ENCODE peak calls at places on chromosomes 16 and 17, in ten cellular contexts. X is transverse colon, G is GM12891, Y is stomach, Z is sigmoid colon, I is breast epithelium, R is K562, T is GM12878, B is prostate gland, O is H1. V is an unnamed sample.
A peak's percentile ranks its signal among the peaks of the same experiment; 100 is the strongest.

GRCh38 chr16:83973077-83973476 is 5.0 kb downstream of the NECAB2 start:
- DNase-seq in G (no peak), Z (no peak), Y (no peak), T (no peak), R (no peak), X (no peak), I (no peak), B (no peak), O (no peak), V (no peak)

GRCh38 chr16:64153718-64154117 is 968.1 kb downstream of the CDH11 start:
- DNase-seq in X (no peak), G (no peak), R (no peak), Z (no peak), T (no peak), B (no peak), I (no peak), Y (no peak), O (no peak), V (no peak)

GRCh38 chr16:52439750-52440149 is 107.2 kb downstream of the TOX3 start:
- DNase-seq in B (no peak), Z (no peak), Y (no peak), I (no peak), R (no peak), G (no peak), O (no peak), T (no peak), X (no peak), V (no peak)

GRCh38 chr16:69566437-69567030 is 768 bp downstream of the NFAT5 start:
- DNase-seq in X (peak; percentile 60), G (peak; percentile 26), R (peak; percentile 69), Y (peak; percentile 45), Z (peak; percentile 86), O (peak; percentile 70), I (peak; percentile 58), B (peak; percentile 55), T (no peak), V (no peak)

GRCh38 chr16:8963010-8963824 is 489 bp downstream of the USP7 start:
- DNase-seq in Y (no peak), O (peak; percentile 50), R (no peak), B (no peak), X (no peak), G (no peak), I (no peak), T (no peak), Z (no peak), V (no peak)

GRCh38 chr16:56041556-56042140 is 149.6 kb upstream of the GNAO1 start:
- DNase-seq in I (no peak), R (peak; percentile 29), Y (no peak), Z (no peak), G (peak; percentile 11), T (no peak), X (peak; percentile 14), O (peak; percentile 67), B (no peak), V (peak; percentile 67)

GRCh38 chr16:22633794-22634193 is 123.1 kb downstream of the NPIPB5 start:
- DNase-seq in T (no peak), O (no peak), I (no peak), G (no peak), Y (no peak), X (no peak), R (no peak), Z (no peak), B (no peak), V (peak; percentile 29)

GRCh38 chr17:13520899-13521572 is 80.7 kb downstream of the HS3ST3A1 start:
- DNase-seq in Y (no peak), T (peak; percentile 13), O (no peak), G (no peak), R (no peak), I (no peak), B (no peak), X (no peak), Z (no peak), V (no peak)

DNA sequence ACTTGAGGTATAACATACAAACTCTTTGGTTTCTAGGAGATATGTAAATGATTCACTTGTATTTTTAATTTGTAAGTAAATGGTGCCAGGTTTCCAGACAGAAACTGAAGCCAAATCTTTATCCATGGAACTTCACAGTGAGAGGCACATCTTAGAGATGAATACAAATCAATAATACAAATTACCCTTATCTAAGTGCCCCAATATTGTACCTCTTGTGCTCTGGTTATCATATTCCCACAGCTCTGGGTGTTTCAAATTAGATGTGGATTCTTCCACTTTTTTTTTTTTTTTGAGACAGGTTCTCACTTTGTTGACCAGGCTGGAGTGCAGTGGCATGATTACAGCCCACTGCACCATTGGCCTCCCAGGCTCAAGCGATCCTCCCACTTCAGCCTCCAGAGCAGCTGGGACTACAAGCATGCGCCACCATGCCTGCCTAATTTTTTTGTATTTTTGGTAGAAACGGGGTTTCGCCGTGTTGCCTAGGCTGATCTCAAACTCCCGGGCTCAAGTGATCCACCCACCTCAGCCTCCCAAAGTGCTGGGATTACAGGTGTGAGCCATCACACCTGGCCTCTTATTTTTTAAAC is 38.0 kb upstream of the DHX40 start:
- DNase-seq in T (no peak), B (no peak), G (no peak), Y (no peak), O (no peak), R (peak; percentile 37), Z (no peak), X (no peak), I (no peak), V (no peak)
- TF ChIP-seq POLR2AphosphoS5 in T (no peak), B (no peak), G (no peak), Y (no peak), O (peak; percentile 56), R (peak; percentile 84), Z (no peak), X (no peak), I (no peak), V (no peak)

GRCh38 chr17:7714721-7715594 is 2.6 kb upstream of the DNAH2 start:
- DNase-seq in I (no peak), T (no peak), O (no peak), B (no peak), X (no peak), Y (no peak), Z (no peak), G (no peak), R (no peak), V (no peak)

GRCh38 chr17:7716299-7716886 is 1.2 kb upstream of the DNAH2 start:
- DNase-seq in T (no peak), R (no peak), X (no peak), I (no peak), G (no peak), B (no peak), Z (no peak), Y (no peak), O (no peak), V (no peak)

GRCh38 chr17:7719661-7720060 is 2.1 kb downstream of the DNAH2 start:
- DNase-seq in I (no peak), Z (no peak), T (no peak), X (no peak), R (no peak), G (no peak), O (no peak), B (no peak), Y (no peak), V (no peak)

GRCh38 chr17:7717756-7718350 is 309 bp downstream of the DNAH2 start:
- DNase-seq in T (no peak), G (no peak), Y (no peak), B (no peak), O (no peak), I (no peak), X (no peak), R (no peak), Z (no peak), V (no peak)

DNA sequence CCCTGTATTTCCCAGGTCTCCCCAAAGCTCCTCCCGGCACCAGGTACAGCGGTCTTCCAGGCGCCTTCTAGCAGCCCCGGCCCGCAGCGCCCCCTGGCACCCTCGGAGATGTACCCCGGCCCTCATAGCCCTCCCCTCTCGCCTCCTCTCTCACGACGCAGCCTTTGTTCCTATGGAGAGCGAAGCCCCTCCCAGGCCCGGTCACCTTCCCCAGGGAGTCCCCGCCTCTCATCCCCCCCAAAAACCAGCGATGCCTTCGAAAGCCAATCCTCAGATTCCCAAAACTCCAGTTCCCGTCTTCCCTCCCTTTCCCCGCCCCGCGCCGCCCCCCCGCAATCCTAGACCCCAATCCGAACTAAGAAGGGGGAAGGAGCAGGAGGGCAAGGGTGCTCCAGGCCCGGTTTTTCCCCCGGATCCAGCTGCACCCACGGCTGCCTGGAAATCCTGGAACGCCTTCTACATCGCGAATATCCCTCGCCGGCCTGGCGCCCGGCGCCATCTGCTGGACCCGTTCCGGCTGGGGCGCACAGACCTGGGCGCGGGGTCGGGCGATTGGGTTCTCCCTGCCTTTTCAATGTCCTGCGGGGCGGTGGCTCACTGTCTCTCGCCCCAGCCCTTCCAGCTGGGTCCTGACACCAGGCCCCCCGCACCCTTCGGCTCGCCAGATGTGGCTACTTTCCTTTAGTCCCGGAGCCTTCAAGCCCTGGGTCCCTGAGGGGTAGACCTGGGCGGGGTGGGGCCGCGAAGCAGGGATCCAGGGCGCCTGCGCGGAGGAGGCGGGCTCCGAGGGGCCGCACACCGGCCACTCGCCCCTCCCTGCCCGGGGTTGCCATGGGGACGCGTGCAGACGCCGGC is at the start of gene DNAH2:
- DNase-seq in R (peak; percentile 73), O (peak; percentile 96), I (peak; percentile 86), T (no peak), G (peak; percentile 69), Z (peak; percentile 90), X (peak; percentile 78), B (peak; percentile 82), Y (peak; percentile 77), V (no peak)
- TF ChIP-seq POLR2A in R (no peak), O (no peak), I (no peak), T (no peak), G (no peak), Z (no peak), X (no peak), B (no peak), Y (no peak), V (peak; percentile 16)

DNA sequence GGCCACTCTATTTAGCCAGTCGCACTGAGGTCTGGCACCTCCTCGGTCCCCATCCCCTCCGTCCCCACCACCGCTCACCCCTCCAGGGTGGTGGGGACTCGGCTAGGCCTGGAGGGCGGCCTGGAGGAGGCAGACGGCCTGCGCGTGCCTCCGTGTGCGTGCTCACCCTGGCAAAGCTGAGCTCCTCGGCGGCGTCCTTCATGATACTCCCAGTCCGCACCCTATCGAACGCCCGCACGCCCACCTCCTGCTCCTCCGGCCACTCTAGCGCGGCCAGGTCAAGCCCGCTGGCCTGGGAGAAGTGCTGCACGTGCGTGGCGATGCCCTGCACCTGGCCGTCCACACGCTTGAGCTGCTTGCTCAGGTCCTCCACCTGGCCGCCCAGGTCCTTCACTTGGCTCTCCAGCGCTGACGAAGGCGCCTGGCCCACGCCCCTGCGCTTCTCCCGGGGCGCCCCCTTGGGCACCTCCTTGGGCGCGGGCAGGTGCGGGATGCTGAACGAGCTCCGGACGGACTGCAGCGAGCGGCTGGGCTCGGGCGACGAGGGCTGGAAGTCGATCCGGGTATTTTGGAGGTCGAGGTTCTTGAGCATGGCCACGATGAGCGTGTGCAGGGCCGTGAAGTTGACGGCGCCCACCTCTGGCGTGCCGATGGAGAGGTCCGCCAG is 644 bp downstream of the QRICH2 start:
- DNase-seq in X (no peak), T (no peak), I (no peak), G (no peak), Y (no peak), Z (peak; percentile 60), R (no peak), O (no peak), B (no peak), V (no peak)
- TF ChIP-seq POLR2AphosphoS5 in X (no peak), T (no peak), I (no peak), G (no peak), Y (no peak), Z (no peak), R (no peak), O (no peak), B (no peak), V (no peak)

GRCh38 chr17:39198186-39198566 is 707 bp upstream of the CACNB1 start:
- DNase-seq in Z (no peak), B (no peak), X (no peak), O (no peak), G (no peak), Y (no peak), I (no peak), T (no peak), R (no peak), V (no peak)

GRCh38 chr17:39204245-39204644 is 4.2 kb downstream of the RPL19 start:
- DNase-seq in B (no peak), Z (no peak), T (no peak), I (no peak), X (no peak), R (no peak), Y (no peak), G (no peak), O (no peak), V (no peak)

GRCh38 chr17:39199673-39199985 is 454 bp upstream of the RPL19 start:
- DNase-seq in I (no peak), R (no peak), X (no peak), T (no peak), O (no peak), B (no peak), Z (no peak), Y (no peak), G (no peak), V (no peak)

GRCh38 chr17:39199986-39200879 is at the start of gene RPL19:
- DNase-seq in G (peak; percentile 88), T (peak; percentile 81), Z (peak; percentile 97), Y (peak; percentile 91), X (peak; percentile 91), O (peak; percentile 83), B (peak; percentile 91), I (peak; percentile 90), R (peak; percentile 95), V (peak; percentile 95)

GRCh38 chr17:39200957-39201510 is 951 bp downstream of the RPL19 start:
- DNase-seq in I (no peak), T (no peak), X (no peak), Z (no peak), Y (no peak), R (peak; percentile 32), O (no peak), B (no peak), G (no peak), V (no peak)
- TF ChIP-seq POLR2A in I (no peak), T (no peak), X (no peak), Z (no peak), Y (no peak), R (peak; percentile 32), O (peak; percentile 49), B (no peak), G (no peak), V (no peak)